ENCODE peak calls at places on chromosomes 1 and 21, in four cellular contexts. K is left colon, O is choroid plexus epithelial cell, M is M059J. C is an unnamed sample.

GRCh38 chr1:68808351-68808750 is 311.5 kb upstream of the DEPDC1 start:
- DNase-seq in K (no peak), O (peak; percentile 4), M (no peak), C (no peak)

GRCh38 chr1:244920911-244921310 is 56.6 kb upstream of the HNRNPU start:
- DNase-seq in K (no peak), O (peak; percentile 39), M (no peak), C (no peak)

GRCh38 chr21:24729568-24729967 is 877.7 kb downstream of the MRPL39 start:
- DNase-seq in K (no peak), O (no peak), M (no peak), C (no peak)

GRCh38 chr1:183572721-183573120 is 17.5 kb downstream of the NCF2 start:
- DNase-seq in K (no peak), O (no peak), M (peak; percentile 34), C (no peak)

GRCh38 chr1:114482585-114482984 is 28.4 kb downstream of the TRIM33 start:
- DNase-seq in K (no peak), O (no peak), M (no peak), C (peak; percentile 28)

GRCh38 chr1:25239681-25240541 is 7.3 kb downstream of the RSRP1 start:
- DNase-seq in K (peak; percentile 91), O (peak; percentile 93), M (peak; percentile 84), C (peak; percentile 85)

GRCh38 chr21:45998871-45999580 is 17.5 kb downstream of the COL6A1 start:
- DNase-seq in K (no peak), O (no peak), M (no peak), C (no peak)

GRCh38 chr1:40389871-40390560 is 16.5 kb downstream of the SMAP2 start:
- DNase-seq in K (no peak), O (peak; percentile 75), M (no peak), C (peak; percentile 77)

GRCh38 chr1:109161836-109162606 is 48.1 kb downstream of the ELAPOR1 start:
- DNase-seq in K (no peak), O (peak; percentile 83), M (peak; percentile 92), C (peak; percentile 87)

GRCh38 chr1:2399890-2400575 is 8.4 kb downstream of the RER1 start:
- DNase-seq in K (no peak), O (no peak), M (no peak), C (peak; percentile 63)

GRCh38 chr1:225691377-225691776 is 38.5 kb upstream of the ENAH start:
- DNase-seq in K (no peak), O (peak; percentile 54), M (peak; percentile 78), C (peak; percentile 90)

GRCh38 chr1:151547119-151547899 is 7.2 kb downstream of the TUFT1 start:
- DNase-seq in K (peak; percentile 67), O (peak; percentile 89), M (peak; percentile 99), C (peak; percentile 98)

GRCh38 chr1:58717979-58718378 is 18.1 kb upstream of the MYSM1 start:
- DNase-seq in K (no peak), O (no peak), M (no peak), C (no peak)

GRCh38 chr1:56577859-56578663 is 1.3 kb downstream of the PLPP3 start:
- DNase-seq in K (peak; percentile 75), O (peak; percentile 76), M (peak; percentile 67), C (peak; percentile 30)

GRCh38 chr1:64133036-64133435 is 70.4 kb upstream of the UBE2U start:
- DNase-seq in K (no peak), O (peak; percentile 81), M (peak; percentile 97), C (peak; percentile 97)

GRCh38 chr1:23577056-23577985 is 18.0 kb upstream of the ID3 start:
- DNase-seq in K (no peak), O (peak; percentile 97), M (peak; percentile 91), C (peak; percentile 95)

GRCh38 chr1:117753652-117754051 is 147.8 kb downstream of the TENT5C start:
- DNase-seq in K (no peak), O (peak; percentile 68), M (peak; percentile 38), C (no peak)

GRCh38 chr1:115727706-115728249 is 40.7 kb downstream of the CASQ2 start:
- DNase-seq in K (peak; percentile 35), O (peak; percentile 99), M (peak; percentile 43), C (peak; percentile 92)

GRCh38 chr1:242751941-242752340 is 227.4 kb upstream of the PLD5 start:
- DNase-seq in K (no peak), O (no peak), M (no peak), C (no peak)

C was measured in renal cortical epithelial cell.